ENCODE peak calls at places on chromosomes 13 and 19, in nine cellular contexts. One of them, this sample, is unnamed.

GRCh38 chr19:43820098-43820860 is 6.8 kb upstream of the ZNF283 start:
- DNase-seq in dorsolateral prefrontal cortex: peak
- DNase-seq in nephron progenitor cell: no peak
- DNase-seq in cardiac muscle cell: peak
- DNase-seq in SJSA1: no peak
- DNase-seq in activated CD4-positive, CD25-positive, alpha-beta regulatory T cell treated with anti-CD3 and anti-CD28 coated beads, Interleukin-2, amount 50 U/mL, for 72 hours: peak
- DNase-seq in H7: no peak
- DNase-seq in stimulated activated CD4-positive, alpha-beta T cell treated with anti-CD3 and anti-CD28 coated beads, Interleukin-2, amount 100 ng/mL, for 48 hours: peak
- DNase-seq in left lung: peak
- DNase-seq in this sample: peak

GRCh38 chr19:45826934-45827333 is 11.8 kb upstream of the RSPH6A start:
- DNase-seq in nephron progenitor cell: no peak
- DNase-seq in dorsolateral prefrontal cortex: no peak
- DNase-seq in left lung: peak
- DNase-seq in cardiac muscle cell: no peak
- DNase-seq in stimulated activated CD4-positive, alpha-beta T cell treated with anti-CD3 and anti-CD28 coated beads, Interleukin-2, amount 100 ng/mL, for 48 hours: no peak
- DNase-seq in SJSA1: no peak
- DNase-seq in H7: no peak
- DNase-seq in activated CD4-positive, CD25-positive, alpha-beta regulatory T cell treated with anti-CD3 and anti-CD28 coated beads, Interleukin-2, amount 50 U/mL, for 72 hours: no peak
- DNase-seq in this sample: no peak

GRCh38 chr19:862529-863304 is 3.3 kb downstream of the CFD start:
- DNase-seq in activated CD4-positive, CD25-positive, alpha-beta regulatory T cell treated with anti-CD3 and anti-CD28 coated beads, Interleukin-2, amount 50 U/mL, for 72 hours: peak
- DNase-seq in left lung: peak
- DNase-seq in dorsolateral prefrontal cortex: no peak
- DNase-seq in SJSA1: no peak
- DNase-seq in nephron progenitor cell: peak
- DNase-seq in H7: peak
- DNase-seq in stimulated activated CD4-positive, alpha-beta T cell treated with anti-CD3 and anti-CD28 coated beads, Interleukin-2, amount 100 ng/mL, for 48 hours: peak
- DNase-seq in cardiac muscle cell: peak
- DNase-seq in this sample: no peak

GRCh38 chr19:58545286-58546068 is 1.6 kb downstream of the TRIM28 start:
- DNase-seq in activated CD4-positive, CD25-positive, alpha-beta regulatory T cell treated with anti-CD3 and anti-CD28 coated beads, Interleukin-2, amount 50 U/mL, for 72 hours: no peak
- DNase-seq in left lung: no peak
- DNase-seq in H7: peak
- DNase-seq in stimulated activated CD4-positive, alpha-beta T cell treated with anti-CD3 and anti-CD28 coated beads, Interleukin-2, amount 100 ng/mL, for 48 hours: no peak
- DNase-seq in SJSA1: no peak
- DNase-seq in dorsolateral prefrontal cortex: no peak
- DNase-seq in nephron progenitor cell: no peak
- DNase-seq in cardiac muscle cell: no peak
- DNase-seq in this sample: peak

GRCh38 chr13:36475468-36475867 is 43.2 kb downstream of the CCNA1 start:
- DNase-seq in H7: peak
- DNase-seq in left lung: no peak
- DNase-seq in cardiac muscle cell: peak
- DNase-seq in activated CD4-positive, CD25-positive, alpha-beta regulatory T cell treated with anti-CD3 and anti-CD28 coated beads, Interleukin-2, amount 50 U/mL, for 72 hours: no peak
- DNase-seq in nephron progenitor cell: no peak
- DNase-seq in stimulated activated CD4-positive, alpha-beta T cell treated with anti-CD3 and anti-CD28 coated beads, Interleukin-2, amount 100 ng/mL, for 48 hours: no peak
- DNase-seq in SJSA1: no peak
- DNase-seq in dorsolateral prefrontal cortex: no peak
- DNase-seq in this sample: no peak

GRCh38 chr19:55133639-55134444 is 15.2 kb downstream of the TNNT1 start:
- DNase-seq in cardiac muscle cell: no peak
- DNase-seq in SJSA1: no peak
- DNase-seq in activated CD4-positive, CD25-positive, alpha-beta regulatory T cell treated with anti-CD3 and anti-CD28 coated beads, Interleukin-2, amount 50 U/mL, for 72 hours: no peak
- DNase-seq in nephron progenitor cell: no peak
- DNase-seq in dorsolateral prefrontal cortex: no peak
- DNase-seq in stimulated activated CD4-positive, alpha-beta T cell treated with anti-CD3 and anti-CD28 coated beads, Interleukin-2, amount 100 ng/mL, for 48 hours: no peak
- DNase-seq in H7: peak
- DNase-seq in left lung: no peak
- DNase-seq in this sample: no peak

GRCh38 chr19:15944401-15944800 is 4.4 kb upstream of the OR10H4 start:
- DNase-seq in SJSA1: no peak
- DNase-seq in H7: no peak
- DNase-seq in cardiac muscle cell: no peak
- DNase-seq in left lung: no peak
- DNase-seq in nephron progenitor cell: no peak
- DNase-seq in dorsolateral prefrontal cortex: no peak
- DNase-seq in activated CD4-positive, CD25-positive, alpha-beta regulatory T cell treated with anti-CD3 and anti-CD28 coated beads, Interleukin-2, amount 50 U/mL, for 72 hours: no peak
- DNase-seq in stimulated activated CD4-positive, alpha-beta T cell treated with anti-CD3 and anti-CD28 coated beads, Interleukin-2, amount 100 ng/mL, for 48 hours: no peak
- DNase-seq in this sample: no peak

GRCh38 chr19:33203529-33203928 is 9.4 kb downstream of the LRP3 start:
- DNase-seq in cardiac muscle cell: no peak
- DNase-seq in H7: peak
- DNase-seq in SJSA1: no peak
- DNase-seq in activated CD4-positive, CD25-positive, alpha-beta regulatory T cell treated with anti-CD3 and anti-CD28 coated beads, Interleukin-2, amount 50 U/mL, for 72 hours: no peak
- DNase-seq in nephron progenitor cell: no peak
- DNase-seq in dorsolateral prefrontal cortex: no peak
- DNase-seq in left lung: peak
- DNase-seq in stimulated activated CD4-positive, alpha-beta T cell treated with anti-CD3 and anti-CD28 coated beads, Interleukin-2, amount 100 ng/mL, for 48 hours: no peak
- DNase-seq in this sample: no peak

GRCh38 chr19:32519023-32519422 is 62.0 kb upstream of the PDCD5 start:
- DNase-seq in left lung: no peak
- DNase-seq in nephron progenitor cell: no peak
- DNase-seq in dorsolateral prefrontal cortex: no peak
- DNase-seq in stimulated activated CD4-positive, alpha-beta T cell treated with anti-CD3 and anti-CD28 coated beads, Interleukin-2, amount 100 ng/mL, for 48 hours: no peak
- DNase-seq in activated CD4-positive, CD25-positive, alpha-beta regulatory T cell treated with anti-CD3 and anti-CD28 coated beads, Interleukin-2, amount 50 U/mL, for 72 hours: no peak
- DNase-seq in H7: no peak
- DNase-seq in SJSA1: peak
- DNase-seq in cardiac muscle cell: peak
- DNase-seq in this sample: no peak

GRCh38 chr13:48043789-48044503 is 6.4 kb downstream of the NUDT15 start:
- DNase-seq in cardiac muscle cell: peak
- DNase-seq in stimulated activated CD4-positive, alpha-beta T cell treated with anti-CD3 and anti-CD28 coated beads, Interleukin-2, amount 100 ng/mL, for 48 hours: no peak
- DNase-seq in SJSA1: no peak
- DNase-seq in nephron progenitor cell: no peak
- DNase-seq in H7: no peak
- DNase-seq in dorsolateral prefrontal cortex: no peak
- DNase-seq in left lung: no peak
- DNase-seq in activated CD4-positive, CD25-positive, alpha-beta regulatory T cell treated with anti-CD3 and anti-CD28 coated beads, Interleukin-2, amount 50 U/mL, for 72 hours: no peak
- DNase-seq in this sample: no peak

GRCh38 chr13:101648766-101649489 is 196.5 kb downstream of the ITGBL1 start:
- DNase-seq in activated CD4-positive, CD25-positive, alpha-beta regulatory T cell treated with anti-CD3 and anti-CD28 coated beads, Interleukin-2, amount 50 U/mL, for 72 hours: no peak
- DNase-seq in stimulated activated CD4-positive, alpha-beta T cell treated with anti-CD3 and anti-CD28 coated beads, Interleukin-2, amount 100 ng/mL, for 48 hours: no peak
- DNase-seq in SJSA1: no peak
- DNase-seq in H7: no peak
- DNase-seq in cardiac muscle cell: no peak
- DNase-seq in nephron progenitor cell: no peak
- DNase-seq in dorsolateral prefrontal cortex: no peak
- DNase-seq in left lung: no peak
- DNase-seq in this sample: no peak

GRCh38 chr19:18506101-18506534 is 15.8 kb downstream of the ELL start:
- DNase-seq in cardiac muscle cell: no peak
- DNase-seq in activated CD4-positive, CD25-positive, alpha-beta regulatory T cell treated with anti-CD3 and anti-CD28 coated beads, Interleukin-2, amount 50 U/mL, for 72 hours: no peak
- DNase-seq in SJSA1: no peak
- DNase-seq in left lung: no peak
- DNase-seq in dorsolateral prefrontal cortex: no peak
- DNase-seq in nephron progenitor cell: no peak
- DNase-seq in stimulated activated CD4-positive, alpha-beta T cell treated with anti-CD3 and anti-CD28 coated beads, Interleukin-2, amount 100 ng/mL, for 48 hours: no peak
- DNase-seq in H7: no peak
- DNase-seq in this sample: no peak

GRCh38 chr19:3358919-3359849 is 7.2 kb upstream of the NFIC start:
- DNase-seq in activated CD4-positive, CD25-positive, alpha-beta regulatory T cell treated with anti-CD3 and anti-CD28 coated beads, Interleukin-2, amount 50 U/mL, for 72 hours: peak
- DNase-seq in cardiac muscle cell: peak
- DNase-seq in nephron progenitor cell: peak
- DNase-seq in H7: peak
- DNase-seq in dorsolateral prefrontal cortex: no peak
- DNase-seq in SJSA1: peak
- DNase-seq in left lung: peak
- DNase-seq in stimulated activated CD4-positive, alpha-beta T cell treated with anti-CD3 and anti-CD28 coated beads, Interleukin-2, amount 100 ng/mL, for 48 hours: peak
- DNase-seq in this sample: no peak

GRCh38 chr19:46927106-46927505 is 66.3 kb downstream of the ARHGAP35 start:
- DNase-seq in cardiac muscle cell: no peak
- DNase-seq in H7: no peak
- DNase-seq in left lung: no peak
- DNase-seq in SJSA1: no peak
- DNase-seq in stimulated activated CD4-positive, alpha-beta T cell treated with anti-CD3 and anti-CD28 coated beads, Interleukin-2, amount 100 ng/mL, for 48 hours: no peak
- DNase-seq in nephron progenitor cell: no peak
- DNase-seq in activated CD4-positive, CD25-positive, alpha-beta regulatory T cell treated with anti-CD3 and anti-CD28 coated beads, Interleukin-2, amount 50 U/mL, for 72 hours: no peak
- DNase-seq in dorsolateral prefrontal cortex: no peak
- DNase-seq in this sample: no peak

GRCh38 chr13:112960671-112961070 is 8.3 kb upstream of the MCF2L start:
- DNase-seq in H7: no peak
- DNase-seq in cardiac muscle cell: no peak
- DNase-seq in activated CD4-positive, CD25-positive, alpha-beta regulatory T cell treated with anti-CD3 and anti-CD28 coated beads, Interleukin-2, amount 50 U/mL, for 72 hours: no peak
- DNase-seq in left lung: no peak
- DNase-seq in SJSA1: no peak
- DNase-seq in nephron progenitor cell: no peak
- DNase-seq in stimulated activated CD4-positive, alpha-beta T cell treated with anti-CD3 and anti-CD28 coated beads, Interleukin-2, amount 100 ng/mL, for 48 hours: no peak
- DNase-seq in dorsolateral prefrontal cortex: no peak
- DNase-seq in this sample: peak

GRCh38 chr13:30510811-30511371 is 45.2 kb upstream of the HMGB1 start:
- DNase-seq in activated CD4-positive, CD25-positive, alpha-beta regulatory T cell treated with anti-CD3 and anti-CD28 coated beads, Interleukin-2, amount 50 U/mL, for 72 hours: no peak
- DNase-seq in SJSA1: no peak
- DNase-seq in left lung: no peak
- DNase-seq in cardiac muscle cell: no peak
- DNase-seq in nephron progenitor cell: no peak
- DNase-seq in stimulated activated CD4-positive, alpha-beta T cell treated with anti-CD3 and anti-CD28 coated beads, Interleukin-2, amount 100 ng/mL, for 48 hours: no peak
- DNase-seq in H7: no peak
- DNase-seq in dorsolateral prefrontal cortex: no peak
- DNase-seq in this sample: no peak

GRCh38 chr13:42876810-42877550 is 95.6 kb downstream of the FAM216B start:
- DNase-seq in SJSA1: peak
- DNase-seq in dorsolateral prefrontal cortex: no peak
- DNase-seq in nephron progenitor cell: no peak
- DNase-seq in H7: peak
- DNase-seq in cardiac muscle cell: peak
- DNase-seq in left lung: no peak
- DNase-seq in activated CD4-positive, CD25-positive, alpha-beta regulatory T cell treated with anti-CD3 and anti-CD28 coated beads, Interleukin-2, amount 50 U/mL, for 72 hours: no peak
- DNase-seq in stimulated activated CD4-positive, alpha-beta T cell treated with anti-CD3 and anti-CD28 coated beads, Interleukin-2, amount 100 ng/mL, for 48 hours: no peak
- DNase-seq in this sample: no peak

GRCh38 chr13:24272452-24273161 is 36.8 kb upstream of the C1QTNF9 start:
- DNase-seq in SJSA1: no peak
- DNase-seq in cardiac muscle cell: no peak
- DNase-seq in stimulated activated CD4-positive, alpha-beta T cell treated with anti-CD3 and anti-CD28 coated beads, Interleukin-2, amount 100 ng/mL, for 48 hours: no peak
- DNase-seq in H7: no peak
- DNase-seq in nephron progenitor cell: no peak
- DNase-seq in left lung: peak
- DNase-seq in activated CD4-positive, CD25-positive, alpha-beta regulatory T cell treated with anti-CD3 and anti-CD28 coated beads, Interleukin-2, amount 50 U/mL, for 72 hours: no peak
- DNase-seq in dorsolateral prefrontal cortex: no peak
- DNase-seq in this sample: no peak

GRCh38 chr13:101811440-101811839 is 359.0 kb downstream of the ITGBL1 start:
- DNase-seq in activated CD4-positive, CD25-positive, alpha-beta regulatory T cell treated with anti-CD3 and anti-CD28 coated beads, Interleukin-2, amount 50 U/mL, for 72 hours: no peak
- DNase-seq in SJSA1: no peak
- DNase-seq in stimulated activated CD4-positive, alpha-beta T cell treated with anti-CD3 and anti-CD28 coated beads, Interleukin-2, amount 100 ng/mL, for 48 hours: no peak
- DNase-seq in left lung: no peak
- DNase-seq in nephron progenitor cell: no peak
- DNase-seq in dorsolateral prefrontal cortex: no peak
- DNase-seq in H7: no peak
- DNase-seq in cardiac muscle cell: no peak
- DNase-seq in this sample: no peak

GRCh38 chr19:35911790-35912189 is 3.7 kb upstream of the TYROBP start:
- DNase-seq in SJSA1: no peak
- DNase-seq in nephron progenitor cell: no peak
- DNase-seq in activated CD4-positive, CD25-positive, alpha-beta regulatory T cell treated with anti-CD3 and anti-CD28 coated beads, Interleukin-2, amount 50 U/mL, for 72 hours: no peak
- DNase-seq in stimulated activated CD4-positive, alpha-beta T cell treated with anti-CD3 and anti-CD28 coated beads, Interleukin-2, amount 100 ng/mL, for 48 hours: no peak
- DNase-seq in dorsolateral prefrontal cortex: no peak
- DNase-seq in left lung: peak
- DNase-seq in H7: no peak
- DNase-seq in cardiac muscle cell: no peak
- DNase-seq in this sample: no peak

GRCh38 chr19:14091885-14092462 is 1.4 kb upstream of the SAMD1 start:
- DNase-seq in cardiac muscle cell: no peak
- DNase-seq in activated CD4-positive, CD25-positive, alpha-beta regulatory T cell treated with anti-CD3 and anti-CD28 coated beads, Interleukin-2, amount 50 U/mL, for 72 hours: peak
- DNase-seq in H7: peak
- DNase-seq in left lung: no peak
- DNase-seq in SJSA1: no peak
- DNase-seq in nephron progenitor cell: no peak
- DNase-seq in stimulated activated CD4-positive, alpha-beta T cell treated with anti-CD3 and anti-CD28 coated beads, Interleukin-2, amount 100 ng/mL, for 48 hours: no peak
- DNase-seq in dorsolateral prefrontal cortex: no peak
- DNase-seq in this sample: no peak

GRCh38 chr19:6062274-6062673 is 48.0 kb downstream of the RFX2 start:
- DNase-seq in SJSA1: no peak
- DNase-seq in dorsolateral prefrontal cortex: no peak
- DNase-seq in left lung: peak
- DNase-seq in stimulated activated CD4-positive, alpha-beta T cell treated with anti-CD3 and anti-CD28 coated beads, Interleukin-2, amount 100 ng/mL, for 48 hours: no peak
- DNase-seq in nephron progenitor cell: no peak
- DNase-seq in cardiac muscle cell: peak
- DNase-seq in activated CD4-positive, CD25-positive, alpha-beta regulatory T cell treated with anti-CD3 and anti-CD28 coated beads, Interleukin-2, amount 50 U/mL, for 72 hours: peak
- DNase-seq in H7: peak
- DNase-seq in this sample: no peak